ENCODE peak calls at places on chromosomes 4 and X, in four cellular contexts. S is SK-N-SH, L is A549, A is K562. V is an unnamed sample.

GRCh38 chrX:108331126-108331909 is 106.9 kb downstream of the COL4A6 start:
- DNase-seq in S (no peak), L (peak; percentile 28), A (no peak), V (no peak)

GRCh38 chr4:152369203-152369902 is 166.5 kb downstream of the FBXW7 start:
- DNase-seq in S (no peak), L (no peak), A (no peak), V (no peak)

GRCh38 chr4:16843831-16844508 is 54.5 kb downstream of the LDB2 start:
- DNase-seq in S (no peak), L (no peak), A (no peak), V (no peak)

GRCh38 chr4:181365671-181366070 is 877.5 kb upstream of the TENM3 start:
- DNase-seq in S (no peak), L (no peak), A (no peak), V (no peak)

GRCh38 chr4:176270669-176271068 is 1.6 kb upstream of the ASB5 start:
- DNase-seq in S (no peak), L (peak; percentile 86), A (no peak), V (no peak)

GRCh38 chrX:43505759-43506158 is 150.3 kb upstream of the MAOA start:
- DNase-seq in S (no peak), L (no peak), A (no peak), V (no peak)

GRCh38 chrX:13000311-13000811 is 25.5 kb downstream of the TMSB4X start:
- DNase-seq in S (no peak), L (no peak), A (no peak), V (no peak)

GRCh38 chrX:84737471-84737871 is 235.2 kb upstream of the HDX start:
- DNase-seq in S (no peak), L (no peak), A (no peak), V (no peak)

GRCh38 chrX:31706456-31706855 is 634.6 kb upstream of the FTHL17 start:
- DNase-seq in S (no peak), L (no peak), A (no peak), V (no peak)

GRCh38 chrX:78708171-78708570 is 39.3 kb upstream of the LPAR4 start:
- DNase-seq in S (peak; percentile 1), L (peak; percentile 34), A (peak; percentile 0), V (no peak)

GRCh38 chr4:158801066-158801465 is 32.2 kb downstream of the FNIP2 start:
- DNase-seq in S (no peak), L (no peak), A (no peak), V (no peak)

GRCh38 chr4:2621419-2621818 is 85.0 kb downstream of the FAM193A start:
- DNase-seq in S (no peak), L (no peak), A (no peak), V (no peak)

GRCh38 chrX:45716747-45717146 is 516.1 kb upstream of the DIPK2B start:
- DNase-seq in S (no peak), L (no peak), A (no peak), V (no peak)

GRCh38 chr4:23903859-23904438 is 14.1 kb upstream of the PPARGC1A start:
- DNase-seq in S (no peak), L (no peak), A (no peak), V (peak; percentile 31)

GRCh38 chr4:108141213-108142045 is 27.3 kb downstream of the LEF1 start:
- DNase-seq in S (no peak), L (no peak), A (no peak), V (no peak)

GRCh38 chr4:336099-336892 is 1.3 kb upstream of the ZNF141 start:
- DNase-seq in S (peak; percentile 78), L (no peak), A (no peak), V (no peak)

GRCh38 chr4:26936284-26937065 is 75.8 kb downstream of the STIM2 start:
- DNase-seq in S (no peak), L (peak; percentile 13), A (peak; percentile 87), V (no peak)

GRCh38 chrX:56978172-56978571 is 17.2 kb downstream of the SPIN3 start:
- DNase-seq in S (peak; percentile 39), L (peak; percentile 46), A (peak; percentile 42), V (no peak)

GRCh38 chr4:73507541-73507940 is 26.0 kb downstream of the AFM start:
- DNase-seq in S (no peak), L (no peak), A (no peak), V (no peak)

GRCh38 chrX:107589243-107589642 is 39.1 kb upstream of the PRPS1 start:
- DNase-seq in S (no peak), L (no peak), A (no peak), V (no peak)

GRCh38 chr4:133865606-133866327 is 335.8 kb downstream of the PABPC4L start:
- DNase-seq in S (no peak), L (peak; percentile 61), A (peak; percentile 44), V (no peak)

GRCh38 chr4:75729836-75730235 is 5.5 kb downstream of the USO1 start:
- DNase-seq in S (no peak), L (no peak), A (no peak), V (no peak)

GRCh38 chrX:123807825-123808416 is 51.9 kb upstream of the XIAP start:
- DNase-seq in S (no peak), L (no peak), A (no peak), V (no peak)

GRCh38 chr4:138910914-138911336 is 104.7 kb upstream of the NOCT start:
- DNase-seq in S (peak; percentile 75), L (peak; percentile 90), A (peak; percentile 92), V (peak; percentile 23)

GRCh38 chr4:165398570-165398969 is 19.8 kb downstream of the CPE start:
- DNase-seq in S (peak; percentile 59), L (peak; percentile 44), A (no peak), V (no peak)

GRCh38 chr4:174873931-174874330 is 44.2 kb upstream of the ADAM29 start:
- DNase-seq in S (peak; percentile 28), L (peak; percentile 7), A (peak; percentile 7), V (no peak)

GRCh38 chr4:129623233-129623632 is 527.3 kb downstream of the C4orf33 start:
- DNase-seq in S (no peak), L (no peak), A (no peak), V (no peak)

GRCh38 chrX:150352581-150352980 is 10.5 kb upstream of the MAMLD1 start:
- DNase-seq in S (no peak), L (no peak), A (no peak), V (no peak)

GRCh38 chr4:99876946-99877345 is 17.3 kb downstream of the LAMTOR3 start:
- DNase-seq in S (no peak), L (no peak), A (no peak), V (no peak)

DNA sequence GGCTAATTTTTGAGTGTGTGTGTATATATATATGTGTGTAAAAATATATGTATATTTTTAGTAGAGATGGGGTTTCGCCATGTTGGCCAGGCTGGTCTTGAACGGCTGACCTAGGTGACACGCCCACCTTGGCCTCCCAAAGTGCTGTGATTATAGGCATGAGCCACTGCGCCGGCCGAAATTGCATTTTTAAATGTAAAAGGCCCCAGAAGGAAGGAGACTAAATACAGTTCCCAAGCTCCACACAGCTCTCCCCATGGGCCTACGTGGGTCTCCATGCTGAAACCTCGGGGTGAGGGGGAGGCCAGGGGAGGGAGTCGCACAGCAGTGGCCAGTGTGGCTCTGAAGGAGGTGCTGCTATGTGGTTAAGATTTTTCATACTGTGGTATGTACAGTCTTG is 12.8 kb upstream of the CDKN2AIP start:
- DNase-seq in S (no peak), L (no peak), A (no peak), V (no peak)
- TF ChIP-seq EP300 in S (no peak), L (no peak), A (no peak), V (no peak)

GRCh38 chr4:185512516-185512915 is 22.8 kb downstream of the PDLIM3 start:
- DNase-seq in S (no peak), L (no peak), A (no peak), V (no peak)

GRCh38 chr4:185510803-185511202 is 24.5 kb downstream of the PDLIM3 start:
- DNase-seq in S (no peak), L (no peak), A (no peak), V (no peak)

GRCh38 chr4:185513489-185514181 is 21.7 kb downstream of the PDLIM3 start:
- DNase-seq in S (no peak), L (no peak), A (no peak), V (no peak)

GRCh38 chr4:185515248-185515647 is 20.1 kb downstream of the PDLIM3 start:
- DNase-seq in S (no peak), L (no peak), A (no peak), V (no peak)

DNA sequence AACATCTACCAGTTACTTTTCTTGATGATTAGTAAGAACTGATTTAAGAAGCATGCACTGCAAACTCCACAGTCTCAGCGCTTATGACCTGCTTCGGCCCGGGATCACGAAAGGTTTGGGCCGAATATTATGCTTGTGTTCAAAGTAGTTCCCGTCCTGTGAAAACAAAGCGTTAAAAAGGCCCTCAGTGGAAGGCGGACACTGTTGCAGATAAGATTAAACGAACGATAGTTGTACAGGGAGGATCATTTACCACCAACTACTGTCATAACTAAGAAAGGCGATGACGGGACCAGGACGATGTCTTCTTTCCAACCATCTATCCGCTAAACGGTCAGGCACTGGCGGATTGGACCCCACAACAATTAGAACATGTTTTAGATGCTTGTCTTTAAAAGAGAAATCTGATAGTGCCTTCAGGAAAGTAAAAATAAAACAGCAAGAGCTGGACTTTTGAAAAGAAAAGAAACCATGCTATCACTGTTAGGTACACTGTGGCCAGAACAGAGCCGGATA is 21.1 kb downstream of the PDLIM3 start:
- DNase-seq in S (no peak), L (no peak), A (no peak), V (no peak)
- H3K4me1 ChIP-seq in S (no peaks in the 10 kb centered on the region), L (no peaks in the 10 kb centered on the region), A (no peaks in the 10 kb centered on the region), V (no peaks in the 10 kb centered on the region)

DNA sequence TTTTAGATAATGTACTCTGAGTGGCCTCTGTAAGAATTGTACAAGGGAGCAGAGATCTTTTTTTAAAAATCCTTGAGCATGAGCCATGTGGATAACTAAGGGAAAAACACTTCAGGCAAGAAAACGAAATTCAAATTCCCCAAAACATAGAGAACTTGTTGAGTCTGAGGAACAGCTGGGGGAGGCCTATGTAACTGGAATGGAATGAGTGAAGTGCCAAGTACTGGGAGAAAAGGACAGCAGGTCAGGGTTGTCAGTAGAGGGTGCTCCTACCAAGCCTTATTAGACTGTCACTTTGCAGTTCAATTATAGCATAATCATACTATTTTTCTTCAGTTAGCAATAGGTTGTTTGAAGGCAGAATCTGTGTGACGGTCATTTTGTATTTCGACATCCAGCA is 135.1 kb downstream of the ARHGAP6 start:
- DNase-seq in S (no peak), L (no peak), A (no peak), V (no peak)
- TF ChIP-seq CTCF in S (no peak), L (no peak), A (no peak), V (no peak)

DNA sequence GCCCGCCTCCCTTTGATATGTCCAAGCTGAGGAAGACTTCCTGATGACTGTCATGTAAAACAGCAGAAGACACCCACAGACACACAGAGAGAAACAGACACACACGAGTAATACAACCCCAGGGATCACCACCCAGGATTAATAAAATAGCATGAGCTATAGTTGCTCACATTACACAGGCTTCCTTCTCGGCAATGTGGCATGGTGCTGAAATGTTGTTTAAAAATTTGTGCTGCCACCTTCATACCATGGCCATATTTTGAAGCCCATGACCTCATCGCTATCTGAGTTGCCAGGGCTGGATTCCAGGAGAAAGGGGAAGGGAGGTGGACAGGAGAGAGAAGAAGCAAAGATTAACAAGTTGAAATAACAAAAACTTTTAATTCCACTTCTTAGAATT is 111.7 kb downstream of the SYNPO2 start:
- DNase-seq in S (no peak), L (no peak), A (no peak), V (no peak)
- TF ChIP-seq EP300 in S (no peak), L (no peak), A (no peak), V (no peak)

V was measured in tibial nerve.